ENCODE peak calls at places on chromosomes 16 and 17, in ten cellular contexts. U is Peyer's patch; F is GM12878; G is ACHN; K is NCI-H345; E is activated T-cell treated with anti-CD3 and anti-CD28 coated beads, Interleukin-2, amount 50 U/mL, for 1 hour; A is 8988T; D is stimulated activated CD8-positive, alpha-beta memory T cell treated with anti-CD3 and anti-CD28 coated beads, Interleukin-2, amount 100 ng/mL, for 1 hour; T is HFF-Myc; L is posterior vena cava. N is an unnamed sample.

GRCh38 chr17:64159051-64159590 is 29.2 kb upstream of the ERN1 start:
- DNase-seq in A (no peak), U (no peak), T (no peak), E (no peak), D (no peak), G (no peak), K (no peak), L (no peak), F (no peak), N (no peak)

GRCh38 chr16:1579214-1579613 is 32.7 kb downstream of the IFT140 start:
- DNase-seq in K (no peak), D (no peak), L (no peak), E (no peak), G (no peak), F (no peak), A (no peak), T (no peak), U (no peak), N (no peak)

GRCh38 chr17:9287301-9287700 is 266.0 kb downstream of the NTN1 start:
- DNase-seq in F (no peak), L (no peak), G (no peak), D (no peak), A (no peak), T (no peak), U (no peak), K (no peak), E (no peak), N (no peak)

GRCh38 chr16:77208382-77208781 is 9.2 kb downstream of the SYCE1L start:
- DNase-seq in A (no peak), T (no peak), L (no peak), G (no peak), D (no peak), E (no peak), K (no peak), U (no peak), F (no peak), N (no peak)

GRCh38 chr16:87492721-87493554 is at the start of gene ZCCHC14:
- DNase-seq in F (peak), T (peak), D (peak), G (peak), U (peak), L (peak), K (peak), E (peak), A (peak), N (peak)

GRCh38 chr16:69927056-69927757 is 23.9 kb upstream of the CLEC18A start:
- DNase-seq in L (peak), K (no peak), G (peak), U (no peak), E (no peak), T (no peak), F (no peak), D (no peak), A (no peak), N (peak)

GRCh38 chr16:64206877-64207276 is 915.0 kb downstream of the CDH11 start:
- DNase-seq in A (no peak), G (no peak), T (no peak), E (no peak), F (no peak), L (no peak), U (no peak), D (no peak), K (no peak), N (no peak)

GRCh38 chr16:89167425-89167941 is 4.1 kb upstream of the CDH15 start:
- DNase-seq in D (peak), A (peak), K (peak), E (peak), L (peak), T (peak), U (peak), F (peak), G (peak), N (peak)

GRCh38 chr17:5234645-5235576 is at the start of gene SCIMP:
- DNase-seq in F (peak), K (no peak), A (no peak), U (peak), E (no peak), D (no peak), G (no peak), T (no peak), L (peak), N (no peak)

GRCh38 chr16:14187517-14188338 is 116.6 kb downstream of the MRTFB start:
- DNase-seq in F (no peak), D (no peak), U (no peak), T (no peak), G (no peak), E (no peak), L (no peak), A (no peak), K (no peak), N (no peak)

GRCh38 chr16:4646773-4647660 is 22.4 kb downstream of the MGRN1 start:
- DNase-seq in E (no peak), D (no peak), U (no peak), K (no peak), G (no peak), A (no peak), L (no peak), F (no peak), T (no peak), N (no peak)

GRCh38 chr16:1180772-1181714 is 28.1 kb downstream of the CACNA1H start:
- DNase-seq in U (no peak), D (no peak), L (peak), F (no peak), G (no peak), K (no peak), A (no peak), E (no peak), T (no peak), N (no peak)

GRCh38 chr16:11783319-11784047 is 13.6 kb downstream of the ZC3H7A start:
- DNase-seq in F (peak), L (no peak), K (no peak), T (no peak), G (peak), E (peak), A (no peak), D (no peak), U (no peak), N (peak)

GRCh38 chr17:40304464-40304863 is 4.5 kb upstream of the RARA start:
- DNase-seq in E (no peak), A (no peak), L (no peak), G (no peak), D (no peak), T (no peak), U (no peak), F (no peak), K (no peak), N (no peak)

GRCh38 chr17:50947844-50948514 is 81.8 kb upstream of the TOB1 start:
- DNase-seq in T (no peak), K (peak), L (peak), F (no peak), D (no peak), U (peak), G (no peak), E (peak), A (no peak), N (no peak)

GRCh38 chr17:61490540-61490975 is 38.3 kb downstream of the TBX4 start:
- DNase-seq in D (no peak), U (peak), G (no peak), T (no peak), F (no peak), A (no peak), E (no peak), L (peak), K (no peak), N (no peak)

N was measured in NCI-H2171 treated with DMSO at 0.1 percent for 48 hours.